ENCODE peak calls at places on chromosomes 7 and 10, in nine cellular contexts. R is PC-9; A is naive thymus-derived CD4-positive, alpha-beta T cell; E is astrocyte; J is brain microvascular endothelial cell; Z is uterus; V is neural progenitor cell; P is transverse colon; Y is fibroblast of lung. T is an unnamed sample.

GRCh38 chr10:13834581-13835286 is 248.0 kb downstream of the PRPF18 start:
- DNase-seq in V (peak), E (peak), J (peak), P (peak), R (no peak), Z (no peak), Y (peak), A (no peak), T (no peak)

GRCh38 chr10:55500931-55501559 is 700.0 kb upstream of the PCDH15 start:
- DNase-seq in P (no peak), V (peak), A (no peak), J (peak), E (peak), Z (no peak), R (peak), Y (peak), T (no peak)

GRCh38 chr10:78339251-78339650 is 305.6 kb downstream of the RPS24 start:
- DNase-seq in J (no peak), Y (no peak), Z (peak), R (no peak), E (no peak), V (no peak), P (no peak), A (no peak), T (no peak)

GRCh38 chr7:51140203-51140938 is 176.2 kb downstream of the COBL start:
- DNase-seq in J (no peak), V (peak), Y (no peak), P (no peak), Z (no peak), E (no peak), R (no peak), A (no peak), T (no peak)

GRCh38 chr10:30098624-30099023 is 39.2 kb upstream of the JCAD start:
- DNase-seq in A (no peak), P (no peak), J (peak), E (peak), R (peak), V (no peak), Y (peak), Z (no peak), T (no peak)

GRCh38 chr10:124994573-124995473 is 52.9 kb downstream of the ZRANB1 start:
- DNase-seq in V (no peak), A (no peak), J (no peak), Z (no peak), E (no peak), Y (no peak), R (no peak), P (no peak), T (no peak)

GRCh38 chr7:40204581-40204980 is 69.8 kb downstream of the SUGCT start:
- DNase-seq in Y (no peak), R (no peak), E (no peak), P (no peak), A (no peak), V (no peak), J (no peak), Z (no peak), T (no peak)

GRCh38 chr10:123129553-123130271 is 6.1 kb upstream of the HMX3 start:
- DNase-seq in Y (no peak), P (no peak), E (no peak), Z (no peak), V (no peak), R (no peak), J (no peak), A (no peak), T (no peak)

GRCh38 chr10:28839600-28840007 is 162.3 kb downstream of the BAMBI start:
- DNase-seq in E (peak), A (no peak), R (no peak), J (peak), Y (peak), Z (peak), P (no peak), V (no peak), T (no peak)

GRCh38 chr7:2954433-2954853 is 89.2 kb downstream of the CARD11 start:
- DNase-seq in E (no peak), P (peak), Z (no peak), V (no peak), Y (no peak), A (no peak), R (no peak), J (no peak), T (no peak)

GRCh38 chr10:93513091-93513490 is 16.7 kb downstream of the CEP55 start:
- DNase-seq in V (no peak), Z (no peak), P (no peak), E (no peak), Y (no peak), R (no peak), A (no peak), J (no peak), T (no peak)

GRCh38 chr10:60283397-60283796 is 106.3 kb downstream of the ANK3 start:
- DNase-seq in V (no peak), J (no peak), Y (no peak), R (no peak), P (no peak), A (no peak), E (no peak), Z (no peak), T (no peak)

GRCh38 chr7:131745645-131746248 is 189.3 kb upstream of the PODXL start:
- DNase-seq in V (peak), Z (no peak), E (peak), R (peak), J (peak), P (no peak), A (no peak), Y (peak), T (no peak)

GRCh38 chr7:20172736-20173334 is 44.3 kb downstream of the MACC1 start:
- DNase-seq in V (peak), R (peak), P (peak), Z (peak), A (no peak), J (peak), Y (peak), E (peak), T (no peak)

GRCh38 chr10:34313353-34313752 is 501.7 kb downstream of the PARD3 start:
- DNase-seq in V (no peak), P (no peak), R (no peak), J (no peak), Y (no peak), E (no peak), Z (no peak), A (no peak), T (no peak)

GRCh38 chr10:59435707-59436106 is 73.4 kb upstream of the FAM13C start:
- DNase-seq in E (peak), Z (no peak), A (no peak), Y (peak), R (no peak), P (no peak), J (peak), V (peak), T (no peak)

GRCh38 chr10:77974396-77975074 is 48.0 kb upstream of the DLG5 start:
- DNase-seq in R (peak), A (no peak), J (peak), Z (no peak), E (peak), P (peak), V (peak), Y (peak), T (no peak)

GRCh38 chr7:192035-192649 is at the start of gene FAM20C:
- DNase-seq in P (peak), Y (peak), Z (peak), E (peak), R (peak), V (peak), A (peak), J (peak), T (no peak)

GRCh38 chr7:27560706-27561235 is 101.9 kb downstream of the HIBADH start:
- DNase-seq in Y (peak), R (no peak), A (no peak), J (peak), E (peak), P (no peak), Z (no peak), V (no peak), T (no peak)

GRCh38 chr10:30861217-30861616 is 170.4 kb downstream of the ZNF438 start:
- DNase-seq in Z (no peak), J (no peak), E (no peak), Y (no peak), V (no peak), R (no peak), A (no peak), P (no peak), T (no peak)

GRCh38 chr10:98408799-98409198 is 6.2 kb downstream of the PYROXD2 start:
- DNase-seq in P (no peak), A (no peak), E (no peak), V (no peak), J (no peak), Z (no peak), Y (no peak), R (no peak), T (no peak)

GRCh38 chr10:71613303-71613777 is 106.2 kb downstream of the C10orf105 start:
- DNase-seq in V (no peak), E (no peak), P (peak), A (no peak), Z (no peak), R (peak), Y (no peak), J (no peak), T (no peak)

GRCh38 chr10:129842031-129842430 is 122.0 kb downstream of the EBF3 start:
- DNase-seq in P (no peak), R (no peak), V (no peak), J (no peak), E (no peak), Z (no peak), Y (no peak), A (no peak), T (no peak)

GRCh38 chr10:120131183-120131582 is 238.7 kb downstream of the SEC23IP start:
- DNase-seq in R (no peak), Z (no peak), P (no peak), V (peak), E (peak), A (no peak), Y (peak), J (peak), T (no peak)

DNA sequence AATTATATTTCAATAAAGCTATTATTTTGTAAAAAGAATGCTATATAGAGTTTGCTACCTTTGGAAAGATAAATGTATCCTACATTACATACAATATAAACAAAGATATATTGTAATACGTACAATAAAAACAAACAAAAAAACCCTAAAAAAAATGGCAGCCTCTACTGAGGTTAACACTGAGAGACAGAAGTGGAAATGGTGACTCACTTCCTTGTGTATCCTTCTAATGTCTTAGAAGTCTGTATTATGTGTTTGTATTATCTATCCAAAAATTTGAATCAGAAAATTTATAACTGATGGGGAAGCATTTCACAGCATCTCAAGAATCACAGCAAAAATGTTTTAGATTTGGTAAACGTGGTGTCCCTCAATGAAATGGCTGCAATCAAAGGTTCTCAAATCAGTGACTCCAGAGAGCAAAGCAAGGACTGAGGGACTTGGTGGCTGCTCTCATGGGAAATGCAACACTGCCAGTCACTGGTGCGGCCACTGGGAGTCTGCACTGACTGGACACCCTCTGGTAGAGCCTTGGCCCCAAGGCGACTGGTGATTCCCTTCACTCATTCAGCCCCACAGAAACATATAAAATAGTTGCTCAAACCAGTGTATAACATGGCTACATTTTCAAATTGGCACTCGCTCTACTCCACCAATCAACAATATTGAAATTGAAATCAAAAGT is 53.8 kb downstream of the PANK1 start:
- DNase-seq in P (no peak), E (peak), J (peak), R (no peak), Z (no peak), Y (peak), V (no peak), A (no peak), T (no peak)
- H3K27ac ChIP-seq in P (peak), E (no peak), J (peak), R (no peak), Z (peak), Y (peak), V (peak), A (no peak), T (no peak)

GRCh38 chr10:95758351-95759025 is 2.5 kb downstream of the ENTPD1 start:
- DNase-seq in Y (no peak), P (peak), R (no peak), V (no peak), Z (no peak), J (peak), E (no peak), A (no peak), T (no peak)
- H3K27ac ChIP-seq in Y (no peak), P (peak), R (no peak), V (no peak), Z (peak), J (no peak), E (no peak), A (no peak), T (no peak)

GRCh38 chr10:51103818-51104217 is 29.5 kb downstream of the PRKG1 start:
- DNase-seq in R (no peak), V (no peak), J (no peak), A (no peak), Z (no peak), P (no peak), E (no peak), Y (no peak), T (no peak)
- H3K27ac ChIP-seq in R (no peak), V (no peak), J (no peak), A (no peak), Z (no peak), P (no peak), E (no peak), Y (no peak), T (no peak)

DNA sequence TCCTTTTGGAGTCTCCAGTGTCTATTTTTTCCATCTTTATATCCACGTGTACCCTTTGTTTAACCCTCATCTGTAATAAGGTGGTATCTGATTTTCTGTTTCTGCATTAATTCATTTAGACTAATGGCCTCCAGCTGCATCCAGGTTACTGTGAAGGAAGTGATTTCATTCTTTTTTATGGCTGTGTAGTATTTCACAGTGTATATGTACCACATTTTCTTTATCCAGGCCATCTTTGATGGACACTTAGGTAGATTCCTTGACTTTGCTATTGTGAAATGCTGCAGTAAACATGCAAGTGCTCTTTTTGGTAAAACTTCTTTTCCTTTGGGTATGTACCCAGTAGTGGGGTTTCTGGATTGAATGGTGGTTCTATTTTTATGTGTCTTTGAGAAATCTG is 128.0 kb upstream of the MTPN start:
- DNase-seq in P (no peak), V (no peak), Y (no peak), A (no peak), E (no peak), Z (no peak), J (no peak), R (no peak), T (no peak)
- H3K27ac ChIP-seq in P (no peak), V (no peak), Y (no peak), A (no peak), E (no peak), Z (no peak), J (no peak), R (no peak), T (no peak)

GRCh38 chr10:24238527-24239247 is 29.7 kb downstream of the KIAA1217 start:
- DNase-seq in E (no peak), V (no peak), Y (no peak), A (no peak), Z (no peak), R (peak), J (no peak), P (peak), T (no peak)

GRCh38 chr10:24237801-24238390 is 29.0 kb downstream of the KIAA1217 start:
- DNase-seq in R (no peak), Z (no peak), Y (no peak), A (no peak), P (peak), J (no peak), E (no peak), V (no peak), T (no peak)

GRCh38 chr10:24241536-24241935 is 32.6 kb downstream of the KIAA1217 start:
- DNase-seq in R (no peak), Z (no peak), A (no peak), E (no peak), Y (no peak), P (no peak), V (no peak), J (no peak), T (no peak)

GRCh38 chr10:24240001-24240751 is 31.2 kb downstream of the KIAA1217 start:
- DNase-seq in J (no peak), E (no peak), P (no peak), Z (no peak), Y (no peak), V (peak), R (no peak), A (no peak), T (no peak)

DNA sequence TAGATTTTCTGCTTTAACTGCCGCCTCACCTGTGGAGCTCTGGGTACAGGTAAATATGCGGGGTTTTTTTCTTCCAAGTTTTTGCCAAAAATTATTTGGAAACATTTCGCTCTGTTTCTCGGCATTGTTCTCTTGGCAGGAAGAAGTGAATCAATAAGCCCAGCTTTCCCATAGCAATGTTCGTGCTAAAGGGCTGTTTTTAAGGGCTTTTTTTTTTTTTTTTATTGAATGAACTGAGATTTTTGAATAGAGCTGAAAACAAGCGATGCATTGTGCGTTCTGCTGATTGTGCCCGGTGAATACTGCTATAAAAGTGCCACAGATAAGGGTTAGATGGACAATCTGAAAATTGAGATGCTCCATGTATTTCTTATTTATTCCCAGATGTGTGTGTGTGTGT is 30.4 kb downstream of the KIAA1217 start:
- DNase-seq in E (no peak), V (no peak), R (no peak), P (no peak), Z (no peak), A (no peak), Y (no peak), J (no peak), T (no peak)
- H3K27ac ChIP-seq in E (no peak), V (no peak), R (peak), P (peak), Z (no peak), A (no peak), Y (no peak), J (no peak), T (no peak)

DNA sequence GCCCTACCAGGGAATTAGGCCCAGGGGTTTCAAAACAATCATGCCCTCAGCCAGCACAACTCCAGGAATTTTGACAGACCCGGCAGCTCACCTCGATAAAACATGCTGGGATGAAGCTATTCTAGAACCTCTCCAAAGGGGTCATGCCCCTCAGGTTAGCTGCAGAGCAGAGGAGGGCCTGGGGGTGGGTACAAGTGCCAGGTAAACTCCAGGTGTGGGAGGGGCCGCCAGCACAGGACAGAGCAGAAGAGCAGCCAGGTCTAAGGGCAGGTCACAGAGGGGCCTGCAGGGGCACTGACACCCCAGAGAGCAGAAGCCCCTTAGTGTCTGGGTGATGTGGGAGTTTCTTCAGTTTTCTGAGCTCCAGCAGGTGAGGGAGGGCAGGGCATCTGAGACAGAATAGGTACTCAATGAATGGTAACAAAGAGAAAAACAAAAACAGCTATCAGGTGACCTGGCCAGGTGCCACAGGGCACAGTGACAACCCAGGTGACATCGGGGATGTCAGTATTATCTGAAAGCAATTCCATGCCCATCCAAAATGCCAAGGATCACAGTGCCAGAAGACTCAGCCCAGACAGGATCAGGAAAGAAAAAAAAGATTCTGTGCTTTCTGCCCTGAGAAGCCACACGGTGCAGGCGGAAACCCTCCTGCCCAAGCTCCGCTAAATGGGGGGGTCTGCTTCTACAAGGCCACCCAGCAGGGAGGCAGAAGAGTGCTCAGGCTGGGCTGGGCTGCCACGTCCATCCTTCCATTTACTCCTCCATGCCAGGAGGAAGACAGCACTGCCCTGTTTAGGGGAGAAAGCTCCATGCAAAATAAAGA is 104.5 kb downstream of the TNS3 start:
- DNase-seq in P (no peak), E (no peak), R (no peak), J (no peak), Y (no peak), A (no peak), V (no peak), Z (no peak), T (no peak)
- H3K27ac ChIP-seq in P (peak), E (no peak), R (peak), J (no peak), Y (no peak), A (no peak), V (no peak), Z (no peak), T (no peak)

GRCh38 chr10:480498-480927 is 209.0 kb downstream of the DIP2C start:
- DNase-seq in J (no peak), R (no peak), A (no peak), V (no peak), Y (no peak), Z (no peak), E (no peak), P (no peak), T (no peak)

GRCh38 chr10:480928-481551 is 208.4 kb downstream of the DIP2C start:
- DNase-seq in A (no peak), P (no peak), E (no peak), V (no peak), R (no peak), J (peak), Z (no peak), Y (no peak), T (no peak)

GRCh38 chr10:477620-478019 is 211.8 kb downstream of the DIP2C start:
- DNase-seq in E (no peak), R (no peak), P (no peak), V (no peak), J (no peak), Y (no peak), A (no peak), Z (no peak), T (no peak)

GRCh38 chr10:476458-476780 is 213.0 kb downstream of the DIP2C start:
- DNase-seq in V (no peak), E (no peak), Z (no peak), R (no peak), P (no peak), A (no peak), Y (no peak), J (no peak), T (no peak)

DNA sequence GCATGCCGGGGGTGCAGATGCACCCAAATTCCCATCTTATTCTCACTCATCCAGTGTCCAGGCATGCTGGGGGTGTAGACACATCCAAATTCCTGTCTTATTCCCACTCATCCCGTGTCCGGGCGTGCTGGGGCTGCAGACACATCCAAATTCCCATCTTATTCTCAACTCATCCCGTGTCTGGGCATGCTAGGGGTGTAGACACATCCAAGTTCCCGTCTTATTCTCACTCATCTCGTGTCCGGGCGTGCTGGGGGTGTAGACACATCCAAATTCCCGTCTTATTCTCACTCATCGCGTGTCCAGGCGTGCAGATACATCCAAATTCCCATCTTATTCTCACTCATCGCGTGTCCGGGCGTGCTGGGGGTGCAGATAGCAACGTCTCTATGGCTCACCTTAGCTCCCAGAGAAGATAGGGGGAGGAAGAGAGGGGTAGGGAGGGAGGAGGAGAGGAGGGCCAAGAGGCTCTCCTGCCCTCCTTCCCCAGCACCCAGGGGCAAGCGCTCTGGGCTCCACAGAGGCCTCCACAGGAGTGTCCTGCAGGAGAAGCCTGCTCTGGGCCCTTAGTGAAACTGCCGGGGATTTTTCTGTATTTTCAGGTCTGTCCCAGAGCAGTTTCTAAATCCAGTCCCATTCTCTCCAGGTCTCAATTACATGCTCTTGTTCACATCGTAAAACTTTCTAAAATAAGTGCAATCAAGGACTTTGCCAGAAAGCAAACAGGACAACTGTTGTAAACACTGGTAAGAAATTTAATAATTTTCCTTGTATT is 210.8 kb downstream of the DIP2C start:
- DNase-seq in Z (no peak), J (no peak), V (no peak), R (no peak), Y (no peak), E (no peak), A (no peak), P (no peak), T (no peak)
- H3K27ac ChIP-seq in Z (no peak), J (no peak), V (peak), R (no peak), Y (no peak), E (no peak), A (no peak), P (no peak), T (no peak)

T was measured in effector memory CD4-positive, alpha-beta T cell.